ENCODE peak calls at places on chromosomes 3 and 15, in eight cellular contexts. V, H, L, W, K, Z, P and N are unnamed samples.

GRCh38 chr15:72968531-72968922 is 83.7 kb upstream of the NEO1 start:
- DNase-seq in Z (peak; percentile 62), L (no peak), H (peak; percentile 49), V (no peak), W (no peak), P (no peak), K (peak; percentile 22), N (no peak)

GRCh38 chr15:50145451-50145872 is 26.4 kb upstream of the ATP8B4 start:
- DNase-seq in P (no peak), W (peak; percentile 50), V (no peak), K (peak; percentile 81), Z (peak; percentile 82), L (peak; percentile 53), H (no peak), N (no peak)

GRCh38 chr3:83500422-83500821 is 1458.4 kb upstream of the CADM2 start:
- DNase-seq in V (no peak), L (no peak), P (no peak), Z (peak; percentile 69), H (no peak), W (no peak), K (peak; percentile 91), N (no peak)

GRCh38 chr3:172290457-172290856 is 157.8 kb downstream of the GHSR start:
- DNase-seq in V (no peak), L (no peak), P (no peak), H (no peak), K (no peak), Z (no peak), W (no peak), N (no peak)

GRCh38 chr3:58452176-58452575 is 18.5 kb upstream of the PDHB start:
- DNase-seq in W (no peak), Z (no peak), K (no peak), L (no peak), P (no peak), H (no peak), V (no peak), N (no peak)

GRCh38 chr3:38039899-38040261 is 872 bp downstream of the DLEC1 start:
- DNase-seq in V (no peak), Z (peak; percentile 37), H (peak; percentile 67), L (peak; percentile 61), P (peak; percentile 64), W (peak; percentile 49), K (peak; percentile 57), N (no peak)

GRCh38 chr3:184526158-184526483 is 35.5 kb upstream of the EPHB3 start:
- DNase-seq in P (no peak), W (no peak), V (no peak), K (no peak), H (no peak), Z (no peak), L (no peak), N (no peak)

GRCh38 chr15:71079208-71080044 is 35.8 kb upstream of the THSD4 start:
- DNase-seq in P (peak; percentile 29), W (peak; percentile 25), H (no peak), Z (peak; percentile 38), L (no peak), K (peak; percentile 80), V (peak; percentile 66), N (no peak)

GRCh38 chr15:99443768-99444446 is 121.9 kb upstream of the MEF2A start:
- DNase-seq in L (no peak), W (no peak), V (no peak), H (no peak), P (no peak), K (no peak), Z (no peak), N (peak; percentile 20)

GRCh38 chr3:171829841-171830559 is 13.1 kb upstream of the TMEM212 start:
- DNase-seq in H (peak; percentile 85), Z (peak; percentile 85), L (peak; percentile 36), K (peak; percentile 82), P (peak; percentile 91), V (no peak), W (peak; percentile 70), N (no peak)

GRCh38 chr3:185960518-185961288 is 22.9 kb upstream of the TRA2B start:
- DNase-seq in Z (no peak), L (no peak), K (no peak), V (no peak), H (no peak), P (no peak), W (no peak), N (no peak)

GRCh38 chr15:43854801-43855200 is 28.0 kb downstream of the WDR76 start:
- DNase-seq in L (no peak), Z (no peak), K (no peak), V (no peak), P (no peak), W (no peak), H (no peak), N (no peak)

GRCh38 chr15:68383161-68384074 is 48.5 kb downstream of the ITGA11 start:
- DNase-seq in L (peak; percentile 42), H (no peak), P (no peak), Z (peak; percentile 44), V (no peak), W (peak; percentile 79), K (peak; percentile 59), N (no peak)

GRCh38 chr3:121883507-121883906 is 10.7 kb upstream of the SLC15A2 start:
- DNase-seq in W (peak; percentile 28), H (no peak), Z (peak; percentile 20), K (peak; percentile 72), L (no peak), V (no peak), P (no peak), N (no peak)

GRCh38 chr15:65945616-65946015 is 76.3 kb downstream of the RAB11A start:
- DNase-seq in H (no peak), K (no peak), L (no peak), W (no peak), V (no peak), P (no peak), Z (no peak), N (no peak)

GRCh38 chr3:69079269-69080159 is 651 bp downstream of the UBA3 start:
- DNase-seq in K (peak; percentile 26), H (peak; percentile 56), P (no peak), Z (peak; percentile 43), L (no peak), V (no peak), W (peak; percentile 30), N (no peak)

GRCh38 chr3:13833506-13834257 is 46.2 kb downstream of the WNT7A start:
- DNase-seq in Z (no peak), K (no peak), L (no peak), P (no peak), H (no peak), W (no peak), V (no peak), N (no peak)

GRCh38 chr3:114741066-114741465 is 406.0 kb downstream of the ZBTB20 start:
- DNase-seq in Z (no peak), V (no peak), H (no peak), P (no peak), L (no peak), W (no peak), K (peak; percentile 16), N (no peak)

GRCh38 chr15:98779463-98780071 is 131.2 kb downstream of the IGF1R start:
- DNase-seq in L (peak; percentile 67), W (peak; percentile 78), K (peak; percentile 79), H (peak; percentile 90), V (peak; percentile 22), P (peak; percentile 75), Z (peak; percentile 87), N (peak; percentile 85)

GRCh38 chr3:151425640-151426336 is 35.1 kb downstream of the IGSF10 start:
- DNase-seq in H (no peak), P (no peak), W (no peak), K (no peak), V (no peak), L (no peak), Z (no peak), N (no peak)
- TF ChIP-seq CTCF in H (no peak), P (no peak), W (no peak), K (peak; percentile 19), V (no peak), L (peak; percentile 53), Z (no peak), N (no peak)

GRCh38 chr3:120442975-120443517 is 7.7 kb downstream of the FSTL1 start:
- DNase-seq in L (no peak), Z (no peak), H (no peak), V (no peak), P (no peak), K (no peak), W (no peak), N (no peak)
- TF ChIP-seq CTCF in L (no peak), Z (peak; percentile 42), H (no peak), V (peak; percentile 11), P (peak; percentile 35), K (peak; percentile 26), W (no peak), N (no peak)

DNA sequence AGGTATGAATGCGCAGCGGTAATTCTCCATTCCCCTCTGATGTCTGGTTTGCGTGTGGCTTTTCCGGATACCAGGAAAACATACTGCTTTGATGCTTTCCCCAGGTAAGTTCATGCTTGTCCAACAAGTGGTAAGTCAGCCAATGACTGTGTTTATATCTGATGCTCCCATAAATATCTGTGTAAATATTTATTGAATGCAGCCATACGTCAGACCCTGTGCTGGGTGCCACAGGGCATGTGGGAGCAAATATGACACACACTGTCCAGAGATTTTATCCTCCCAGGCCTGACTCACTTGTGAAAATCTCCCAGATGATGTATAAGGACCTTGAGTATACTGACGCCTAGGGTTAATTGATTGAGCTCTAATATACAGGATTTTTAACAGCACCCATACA is 29.6 kb upstream of the CEMIP start:
- DNase-seq in L (no peak), H (no peak), V (no peak), K (peak; percentile 82), P (no peak), W (no peak), Z (no peak), N (no peak)
- TF ChIP-seq CTCF in L (no peak), H (no peak), V (no peak), K (no peak), P (no peak), W (no peak), Z (no peak), N (no peak)

GRCh38 chr3:42501681-42502428 is 588 bp upstream of the VIPR1 start:
- DNase-seq in Z (peak; percentile 82), W (peak; percentile 46), P (peak; percentile 50), K (peak; percentile 75), V (no peak), L (peak; percentile 59), H (peak; percentile 67), N (no peak)
- TF ChIP-seq CTCF in Z (peak; percentile 63), W (peak; percentile 59), P (peak; percentile 71), K (peak; percentile 74), V (peak; percentile 66), L (peak; percentile 77), H (peak; percentile 39), N (no peak)

GRCh38 chr15:40338041-40338657 is 2.6 kb downstream of the CCDC9B start:
- DNase-seq in K (peak; percentile 73), P (peak; percentile 79), H (peak; percentile 82), V (peak; percentile 61), W (peak; percentile 82), Z (peak; percentile 87), L (peak; percentile 58), N (no peak)
- TF ChIP-seq CTCF in K (peak; percentile 74), P (peak; percentile 77), H (peak; percentile 50), V (peak; percentile 49), W (peak; percentile 95), Z (peak; percentile 83), L (peak; percentile 95), N (no peak)